ENCODE peak calls at places on chromosome 18, in five cellular contexts. One of them, this sample, is unnamed.

GRCh38 chr18:32372381-32373061 is 98.2 kb downstream of the GAREM1 start:
- DNase-seq in pancreas: peak; percentile 87
- DNase-seq in psoas muscle: no peak
- DNase-seq in cardiac muscle cell: no peak
- DNase-seq in tibial artery: no peak
- DNase-seq in this sample: no peak

GRCh38 chr18:32081881-32082280 is 9.8 kb upstream of the RNF138 start:
- DNase-seq in pancreas: no peak
- DNase-seq in psoas muscle: no peak
- DNase-seq in cardiac muscle cell: no peak
- DNase-seq in tibial artery: no peak
- DNase-seq in this sample: no peak

GRCh38 chr18:34224423-34225217 is at the start of gene NOL4:
- DNase-seq in pancreas: peak; percentile 67
- DNase-seq in psoas muscle: no peak
- DNase-seq in cardiac muscle cell: peak; percentile 95
- DNase-seq in tibial artery: peak; percentile 85
- DNase-seq in this sample: no peak

GRCh38 chr18:3713166-3713565 is 263.2 kb downstream of the TGIF1 start:
- DNase-seq in pancreas: no peak
- DNase-seq in psoas muscle: no peak
- DNase-seq in cardiac muscle cell: no peak
- DNase-seq in tibial artery: no peak
- DNase-seq in this sample: no peak

GRCh38 chr18:27824841-27825720 is 351.8 kb downstream of the CDH2 start:
- DNase-seq in pancreas: no peak
- DNase-seq in psoas muscle: no peak
- DNase-seq in cardiac muscle cell: no peak
- DNase-seq in tibial artery: no peak
- DNase-seq in this sample: no peak

GRCh38 chr18:57589162-57589561 is 2.7 kb upstream of the FECH start:
- DNase-seq in pancreas: no peak
- DNase-seq in psoas muscle: no peak
- DNase-seq in cardiac muscle cell: no peak
- DNase-seq in tibial artery: no peak
- DNase-seq in this sample: no peak

GRCh38 chr18:45024357-45025107 is 343.8 kb downstream of the SETBP1 start:
- DNase-seq in pancreas: no peak
- DNase-seq in psoas muscle: no peak
- DNase-seq in cardiac muscle cell: no peak
- DNase-seq in tibial artery: no peak
- DNase-seq in this sample: no peak

GRCh38 chr18:45569566-45569965 is 45.7 kb upstream of the SLC14A2 start:
- DNase-seq in pancreas: peak; percentile 21
- DNase-seq in psoas muscle: no peak
- DNase-seq in cardiac muscle cell: no peak
- DNase-seq in tibial artery: no peak
- DNase-seq in this sample: no peak

GRCh38 chr18:53799134-53799533 is 425.3 kb downstream of the MBD2 start:
- DNase-seq in pancreas: no peak
- DNase-seq in psoas muscle: no peak
- DNase-seq in cardiac muscle cell: no peak
- DNase-seq in tibial artery: no peak
- DNase-seq in this sample: no peak

GRCh38 chr18:53990485-53990884 is 234.0 kb downstream of the MBD2 start:
- DNase-seq in pancreas: no peak
- DNase-seq in psoas muscle: no peak
- DNase-seq in cardiac muscle cell: no peak
- DNase-seq in tibial artery: no peak
- DNase-seq in this sample: no peak

GRCh38 chr18:6256521-6256920 is 158.2 kb downstream of the L3MBTL4 start:
- DNase-seq in pancreas: no peak
- DNase-seq in psoas muscle: no peak
- DNase-seq in cardiac muscle cell: no peak
- DNase-seq in tibial artery: no peak
- DNase-seq in this sample: no peak

GRCh38 chr18:14925281-14925709 is 177.3 kb downstream of the ANKRD30B start:
- DNase-seq in pancreas: no peak
- DNase-seq in psoas muscle: no peak
- DNase-seq in cardiac muscle cell: no peak
- DNase-seq in tibial artery: no peak
- DNase-seq in this sample: no peak

GRCh38 chr18:44686156-44686555 is 5.5 kb downstream of the SETBP1 start:
- DNase-seq in pancreas: no peak
- DNase-seq in psoas muscle: no peak
- DNase-seq in cardiac muscle cell: no peak
- DNase-seq in tibial artery: no peak
- DNase-seq in this sample: no peak

GRCh38 chr18:37299471-37300304 is 265.9 kb downstream of the CELF4 start:
- DNase-seq in pancreas: peak; percentile 91
- DNase-seq in psoas muscle: peak; percentile 76
- DNase-seq in cardiac muscle cell: peak; percentile 48
- DNase-seq in tibial artery: peak; percentile 91
- DNase-seq in this sample: no peak

GRCh38 chr18:9638886-9639285 is 24.5 kb upstream of the PPP4R1 start:
- DNase-seq in pancreas: no peak
- DNase-seq in psoas muscle: no peak
- DNase-seq in cardiac muscle cell: no peak
- DNase-seq in tibial artery: no peak
- DNase-seq in this sample: no peak

GRCh38 chr18:59837586-59837985 is 62.2 kb upstream of the PMAIP1 start:
- DNase-seq in pancreas: no peak
- DNase-seq in psoas muscle: no peak
- DNase-seq in cardiac muscle cell: peak; percentile 72
- DNase-seq in tibial artery: no peak
- DNase-seq in this sample: peak; percentile 17

GRCh38 chr18:7733642-7734041 is 166.5 kb downstream of the PTPRM start:
- DNase-seq in pancreas: no peak
- DNase-seq in psoas muscle: no peak
- DNase-seq in cardiac muscle cell: no peak
- DNase-seq in tibial artery: no peak
- DNase-seq in this sample: no peak

GRCh38 chr18:35478520-35479435 is 19.0 kb downstream of the INO80C start:
- DNase-seq in pancreas: no peak
- DNase-seq in psoas muscle: no peak
- DNase-seq in cardiac muscle cell: no peak
- DNase-seq in tibial artery: no peak
- DNase-seq in this sample: no peak

GRCh38 chr18:35415511-35416427 is 38.6 kb upstream of the ZNF396 start:
- DNase-seq in pancreas: no peak
- DNase-seq in psoas muscle: no peak
- DNase-seq in cardiac muscle cell: no peak
- DNase-seq in tibial artery: no peak
- DNase-seq in this sample: no peak

GRCh38 chr18:77702686-77703085 is 453.0 kb downstream of the GALR1 start:
- DNase-seq in pancreas: no peak
- DNase-seq in psoas muscle: no peak
- DNase-seq in cardiac muscle cell: peak; percentile 5
- DNase-seq in tibial artery: no peak
- DNase-seq in this sample: no peak

GRCh38 chr18:35553300-35553699 is 28.2 kb upstream of the GALNT1 start:
- DNase-seq in pancreas: no peak
- DNase-seq in psoas muscle: no peak
- DNase-seq in cardiac muscle cell: no peak
- DNase-seq in tibial artery: no peak
- DNase-seq in this sample: no peak

GRCh38 chr18:36848609-36849008 is 19.7 kb downstream of the KIAA1328 start:
- DNase-seq in pancreas: no peak
- DNase-seq in psoas muscle: no peak
- DNase-seq in cardiac muscle cell: no peak
- DNase-seq in tibial artery: no peak
- DNase-seq in this sample: no peak

GRCh38 chr18:9067823-9068222 is 34.7 kb upstream of the NDUFV2 start:
- DNase-seq in pancreas: no peak
- DNase-seq in psoas muscle: no peak
- DNase-seq in cardiac muscle cell: no peak
- DNase-seq in tibial artery: no peak
- DNase-seq in this sample: no peak

GRCh38 chr18:69528439-69528838 is 127.8 kb downstream of the DOK6 start:
- DNase-seq in pancreas: no peak
- DNase-seq in psoas muscle: no peak
- DNase-seq in cardiac muscle cell: no peak
- DNase-seq in tibial artery: no peak
- DNase-seq in this sample: no peak

GRCh38 chr18:43847164-43848091 is 570.1 kb upstream of the SYT4 start:
- DNase-seq in pancreas: no peak
- DNase-seq in psoas muscle: no peak
- DNase-seq in cardiac muscle cell: no peak
- DNase-seq in tibial artery: no peak
- DNase-seq in this sample: no peak

GRCh38 chr18:32425466-32425865 is 45.2 kb downstream of the GAREM1 start:
- DNase-seq in pancreas: no peak
- DNase-seq in psoas muscle: no peak
- DNase-seq in cardiac muscle cell: no peak
- DNase-seq in tibial artery: no peak
- DNase-seq in this sample: no peak

GRCh38 chr18:47767699-47768098 is 162.8 kb downstream of the SMAD2 start:
- DNase-seq in pancreas: no peak
- DNase-seq in psoas muscle: no peak
- DNase-seq in cardiac muscle cell: no peak
- DNase-seq in tibial artery: no peak
- DNase-seq in this sample: no peak

GRCh38 chr18:69250305-69251151 is 150.2 kb upstream of the DOK6 start:
- DNase-seq in pancreas: no peak
- DNase-seq in psoas muscle: no peak
- DNase-seq in cardiac muscle cell: no peak
- DNase-seq in tibial artery: no peak
- DNase-seq in this sample: no peak

GRCh38 chr18:76801567-76802505 is 20.5 kb upstream of the ZNF236 start:
- DNase-seq in pancreas: peak; percentile 29
- DNase-seq in psoas muscle: peak; percentile 64
- DNase-seq in cardiac muscle cell: peak; percentile 65
- DNase-seq in tibial artery: peak; percentile 74
- DNase-seq in this sample: peak; percentile 26

GRCh38 chr18:32040936-32041335 is 22.3 kb downstream of the RNF125 start:
- DNase-seq in pancreas: no peak
- DNase-seq in psoas muscle: no peak
- DNase-seq in cardiac muscle cell: no peak
- DNase-seq in tibial artery: no peak
- DNase-seq in this sample: no peak

GRCh38 chr18:57951110-57951796 is 92.8 kb upstream of the NEDD4L start:
- DNase-seq in pancreas: no peak
- DNase-seq in psoas muscle: no peak
- DNase-seq in cardiac muscle cell: no peak
- DNase-seq in tibial artery: no peak
- DNase-seq in this sample: no peak

GRCh38 chr18:55322176-55322735 is 265.7 kb downstream of the TCF4 start:
- DNase-seq in pancreas: peak; percentile 67
- DNase-seq in psoas muscle: peak; percentile 90
- DNase-seq in cardiac muscle cell: peak; percentile 83
- DNase-seq in tibial artery: peak; percentile 90
- DNase-seq in this sample: no peak

GRCh38 chr18:21896732-21897336 is 156.2 kb downstream of the MIB1 start:
- DNase-seq in pancreas: no peak
- DNase-seq in psoas muscle: no peak
- DNase-seq in cardiac muscle cell: no peak
- DNase-seq in tibial artery: no peak
- DNase-seq in this sample: no peak

GRCh38 chr18:3209859-3210569 is 9.8 kb downstream of the MYOM1 start:
- DNase-seq in pancreas: no peak
- DNase-seq in psoas muscle: no peak
- DNase-seq in cardiac muscle cell: no peak
- DNase-seq in tibial artery: no peak
- DNase-seq in this sample: no peak

DNA sequence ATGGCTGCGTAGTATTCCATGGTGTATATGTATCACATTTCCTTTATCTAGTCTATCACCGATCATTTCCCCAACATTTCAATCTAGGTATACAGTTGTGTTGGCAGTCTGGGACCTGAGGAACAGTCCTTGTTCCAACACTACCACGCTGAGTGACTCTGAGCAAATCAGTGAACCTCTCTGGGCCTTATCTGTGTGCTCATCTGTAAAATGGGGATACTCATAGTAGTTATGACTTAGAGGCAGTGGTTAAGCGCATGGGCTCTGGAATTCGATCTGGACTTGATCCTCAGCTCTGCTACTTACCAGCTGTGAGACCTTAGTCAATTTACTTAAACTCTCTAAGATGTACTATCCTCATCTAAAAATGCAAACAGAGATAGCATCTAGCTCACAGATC is 85.1 kb downstream of the BCL2 start:
- DNase-seq in pancreas: no peak
- DNase-seq in psoas muscle: no peak
- DNase-seq in cardiac muscle cell: no peak
- DNase-seq in tibial artery: no peak
- DNase-seq in this sample: no peak
- H3K27ac ChIP-seq in pancreas: no peak overlapping the region
- H3K27ac ChIP-seq in psoas muscle: no peak overlapping the region
- H3K27ac ChIP-seq in cardiac muscle cell: no peak overlapping the region
- H3K27ac ChIP-seq in tibial artery: peak overlapping the region; percentile 7
- H3K27ac ChIP-seq in this sample: peak overlapping the region; percentile 38

DNA sequence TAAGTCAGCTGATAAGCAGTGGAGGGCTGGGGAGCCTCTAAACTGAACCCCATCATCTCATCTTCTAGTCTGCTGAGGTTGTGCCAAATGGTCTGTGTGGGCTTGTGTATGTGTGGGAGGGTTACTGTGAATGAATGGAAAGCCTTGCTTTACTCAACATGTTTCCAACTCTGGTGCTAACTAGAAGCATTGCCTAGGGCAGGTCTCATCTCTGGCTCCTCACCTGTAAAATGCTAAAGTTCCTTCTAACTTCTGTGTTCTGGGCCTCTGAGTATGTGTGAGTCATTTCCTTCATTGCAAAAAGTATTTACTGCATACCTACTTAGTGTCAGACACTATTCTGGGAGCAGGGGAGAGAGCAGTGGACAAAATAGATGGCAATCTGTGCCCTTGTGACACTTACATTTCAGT is 1.3 kb downstream of the LIPG start:
- DNase-seq in pancreas: no peak
- DNase-seq in psoas muscle: no peak
- DNase-seq in cardiac muscle cell: no peak
- DNase-seq in tibial artery: no peak
- DNase-seq in this sample: no peak
- H3K27ac ChIP-seq in pancreas: no peak overlapping the region
- H3K27ac ChIP-seq in psoas muscle: no peak overlapping the region
- H3K27ac ChIP-seq in cardiac muscle cell: no peak overlapping the region
- H3K27ac ChIP-seq in tibial artery: no peak overlapping the region
- H3K27ac ChIP-seq in this sample: no peak overlapping the region

GRCh38 chr18:51514128-51514527 is 316.6 kb upstream of the MEX3C start:
- DNase-seq in pancreas: no peak
- DNase-seq in psoas muscle: no peak
- DNase-seq in cardiac muscle cell: no peak
- DNase-seq in tibial artery: no peak
- DNase-seq in this sample: no peak
- H3K27ac ChIP-seq in pancreas: no peak overlapping the region
- H3K27ac ChIP-seq in psoas muscle: no peak overlapping the region
- H3K27ac ChIP-seq in cardiac muscle cell: no peak overlapping the region
- H3K27ac ChIP-seq in tibial artery: no peak overlapping the region
- H3K27ac ChIP-seq in this sample: no peak overlapping the region

DNA sequence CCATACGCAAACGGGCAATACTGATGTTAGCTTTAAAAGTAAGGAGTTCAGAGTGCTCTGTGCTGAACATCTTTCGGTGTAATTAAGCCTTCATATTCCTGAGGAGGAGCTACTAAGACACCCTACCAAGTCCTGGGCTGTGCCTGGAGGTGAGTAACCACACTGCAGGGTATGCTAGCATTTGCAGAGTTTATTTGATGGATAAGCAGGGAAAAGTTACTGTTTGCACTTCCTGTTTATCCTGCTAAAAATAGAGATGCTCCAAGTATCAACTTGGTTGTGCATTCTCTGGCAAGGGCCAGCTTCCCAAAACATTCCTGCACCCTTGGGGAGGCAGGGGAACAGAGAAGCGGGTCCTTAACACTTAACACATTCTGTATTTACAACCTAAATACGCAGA is 49.8 kb downstream of the PARD6G start:
- DNase-seq in pancreas: no peak
- DNase-seq in psoas muscle: no peak
- DNase-seq in cardiac muscle cell: no peak
- DNase-seq in tibial artery: no peak
- DNase-seq in this sample: no peak
- H3K27ac ChIP-seq in pancreas: no peak overlapping the region
- H3K27ac ChIP-seq in psoas muscle: no peak overlapping the region
- H3K27ac ChIP-seq in cardiac muscle cell: no peak overlapping the region
- H3K27ac ChIP-seq in tibial artery: no peak overlapping the region
- H3K27ac ChIP-seq in this sample: no peak overlapping the region

This sample was measured in CD4-positive, alpha-beta T cell.